ENCODE peak calls at places on chromosomes 4 and X, in nine cellular contexts. E, Y, G, F, P, W, K, M and Z are unnamed samples.

GRCh38 chr4:170872794-170873193 is 783.0 kb upstream of the AADAT start:
- DNase-seq in E (no peak), Y (no peak), G (no peak), F (no peak), P (no peak), W (no peak), K (no peak), M (no peak), Z (no peak)

GRCh38 chr4:27318740-27319139 is 458.1 kb downstream of the STIM2 start:
- DNase-seq in E (no peak), Y (peak; percentile 71), G (peak; percentile 10), F (peak; percentile 1), P (no peak), W (peak; percentile 33), K (peak; percentile 1), M (no peak), Z (no peak)

GRCh38 chrX:115988825-115989224 is 181.7 kb upstream of the AGTR2 start:
- DNase-seq in E (no peak), Y (peak; percentile 2), G (no peak), F (no peak), P (no peak), W (no peak), K (peak; percentile 8), M (no peak), Z (no peak)

GRCh38 chrX:78754917-78755316 is 7.4 kb downstream of the LPAR4 start:
- DNase-seq in E (no peak), Y (no peak), G (no peak), F (no peak), P (no peak), W (no peak), K (no peak), M (no peak), Z (no peak)

GRCh38 chr4:93152461-93152860 is 676.1 kb upstream of the ATOH1 start:
- DNase-seq in E (no peak), Y (no peak), G (no peak), F (no peak), P (no peak), W (no peak), K (no peak), M (no peak), Z (no peak)

GRCh38 chr4:78552398-78553396 is 1.1 kb downstream of the ANXA3 start:
- DNase-seq in E (no peak), Y (no peak), G (no peak), F (peak; percentile 49), P (no peak), W (no peak), K (peak; percentile 48), M (no peak), Z (no peak)

GRCh38 chrX:44943007-44943406 is 70.0 kb downstream of the KDM6A start:
- DNase-seq in E (no peak), Y (no peak), G (no peak), F (no peak), P (no peak), W (no peak), K (no peak), M (no peak), Z (no peak)

GRCh38 chr4:139145552-139145932 is 31.5 kb downstream of the ELF2 start:
- DNase-seq in E (no peak), Y (no peak), G (no peak), F (no peak), P (no peak), W (no peak), K (no peak), M (no peak), Z (no peak)

GRCh38 chrX:30971761-30972603 is 82.9 kb upstream of the TAB3 start:
- DNase-seq in E (peak; percentile 16), Y (peak; percentile 58), G (peak; percentile 53), F (peak; percentile 2), P (no peak), W (peak; percentile 26), K (peak; percentile 54), M (peak; percentile 8), Z (peak; percentile 6)

GRCh38 chr4:6720202-6720699 is 4.3 kb downstream of the BLOC1S4 start:
- DNase-seq in E (peak; percentile 80), Y (peak; percentile 88), G (peak; percentile 29), F (peak; percentile 77), P (peak; percentile 81), W (peak; percentile 87), K (peak; percentile 56), M (peak; percentile 90), Z (peak; percentile 89)

GRCh38 chrX:8030361-8030760 is 103.1 kb upstream of the PNPLA4 start:
- DNase-seq in E (no peak), Y (no peak), G (no peak), F (no peak), P (no peak), W (no peak), K (no peak), M (no peak), Z (no peak)

GRCh38 chrX:15202458-15203177 is 67.3 kb downstream of the ASB9 start:
- DNase-seq in E (peak; percentile 16), Y (peak; percentile 28), G (peak; percentile 5), F (no peak), P (no peak), W (no peak), K (peak; percentile 46), M (no peak), Z (no peak)

GRCh38 chr4:165763640-165764039 is 109.4 kb upstream of the TLL1 start:
- DNase-seq in E (no peak), Y (no peak), G (no peak), F (no peak), P (no peak), W (no peak), K (no peak), M (no peak), Z (no peak)

GRCh38 chr4:76784237-76784636 is 113.7 kb downstream of the SOWAHB start:
- DNase-seq in E (no peak), Y (no peak), G (no peak), F (no peak), P (no peak), W (no peak), K (peak; percentile 30), M (no peak), Z (no peak)

GRCh38 chrX:74423289-74423985 is 2.1 kb downstream of the SLC16A2 start:
- DNase-seq in E (no peak), Y (no peak), G (no peak), F (no peak), P (no peak), W (no peak), K (no peak), M (no peak), Z (no peak)

GRCh38 chr4:142354794-142355416 is 491.2 kb downstream of the INPP4B start:
- DNase-seq in E (no peak), Y (no peak), G (no peak), F (no peak), P (no peak), W (no peak), K (no peak), M (no peak), Z (no peak)

GRCh38 chrX:48466696-48467095 is 3.4 kb downstream of the SLC38A5 start:
- DNase-seq in E (peak; percentile 23), Y (no peak), G (no peak), F (no peak), P (peak; percentile 24), W (peak; percentile 39), K (no peak), M (peak; percentile 16), Z (no peak)

GRCh38 chr4:172573899-172574298 is 594.7 kb upstream of the GALNT7 start:
- DNase-seq in E (no peak), Y (peak; percentile 3), G (no peak), F (no peak), P (no peak), W (no peak), K (no peak), M (no peak), Z (no peak)

GRCh38 chr4:109256847-109257246 is 45.6 kb downstream of the COL25A1 start:
- DNase-seq in E (no peak), Y (no peak), G (no peak), F (no peak), P (no peak), W (no peak), K (no peak), M (no peak), Z (no peak)

GRCh38 chrX:119853449-119853848 is 686 bp upstream of the UPF3B start:
- DNase-seq in E (no peak), Y (peak; percentile 17), G (no peak), F (no peak), P (no peak), W (no peak), K (no peak), M (no peak), Z (no peak)

GRCh38 chrX:53320543-53321215 is 39.3 kb upstream of the IQSEC2 start:
- DNase-seq in E (no peak), Y (peak; percentile 26), G (no peak), F (no peak), P (no peak), W (peak; percentile 31), K (no peak), M (peak; percentile 21), Z (peak; percentile 8)